ENCODE peak calls at places on chromosome 4, in nine cellular contexts. D is choroid plexus epithelial cell, O is brain microvascular endothelial cell, X is Peyer's patch, Q is endothelial cell of umbilical vein, P is fibroblast of lung, R is psoas muscle, U is A673, E is A549. T is an unnamed sample.

GRCh38 chr4:58093352-58093751 is 983.2 kb upstream of the IGFBP7 start:
- DNase-seq in D (no peak), O (no peak), X (no peak), Q (no peak), P (no peak), R (peak), U (no peak), E (no peak), T (no peak)

GRCh38 chr4:16858275-16858752 is 40.1 kb downstream of the LDB2 start:
- DNase-seq in D (peak), O (peak), X (no peak), Q (peak), P (peak), R (no peak), U (no peak), E (no peak), T (no peak)

GRCh38 chr4:15161439-15161838 is 159.2 kb downstream of the CPEB2 start:
- DNase-seq in D (no peak), O (no peak), X (no peak), Q (no peak), P (no peak), R (no peak), U (peak), E (no peak), T (no peak)

GRCh38 chr4:67570537-67570936 is 12.0 kb downstream of the STAP1 start:
- DNase-seq in D (no peak), O (no peak), X (no peak), Q (no peak), P (no peak), R (no peak), U (no peak), E (no peak), T (no peak)

GRCh38 chr4:113692809-113693411 is 68.6 kb downstream of the CAMK2D start:
- DNase-seq in D (no peak), O (no peak), X (no peak), Q (no peak), P (no peak), R (no peak), U (peak), E (no peak), T (peak)

GRCh38 chr4:61273237-61273636 is 73.1 kb downstream of the ADGRL3 start:
- DNase-seq in D (peak), O (peak), X (no peak), Q (no peak), P (no peak), R (no peak), U (no peak), E (peak), T (no peak)

GRCh38 chr4:921830-922331 is 10.2 kb downstream of the GAK start:
- DNase-seq in D (no peak), O (no peak), X (peak), Q (no peak), P (peak), R (no peak), U (no peak), E (no peak), T (peak)

GRCh38 chr4:15702941-15703403 is at the start of gene BST1:
- DNase-seq in D (peak), O (peak), X (peak), Q (peak), P (peak), R (peak), U (peak), E (peak), T (peak)

GRCh38 chr4:1598641-1599481 is 85.3 kb downstream of the FAM53A start:
- DNase-seq in D (no peak), O (no peak), X (no peak), Q (no peak), P (no peak), R (peak), U (no peak), E (no peak), T (no peak)

GRCh38 chr4:16027114-16027513 is 56.7 kb downstream of the PROM1 start:
- DNase-seq in D (peak), O (no peak), X (no peak), Q (no peak), P (peak), R (no peak), U (no peak), E (no peak), T (no peak)

GRCh38 chr4:23614284-23614892 is 275.5 kb downstream of the PPARGC1A start:
- DNase-seq in D (peak), O (no peak), X (no peak), Q (no peak), P (peak), R (no peak), U (peak), E (peak), T (peak)

GRCh38 chr4:137572163-137572562 is 39.9 kb upstream of the PCDH18 start:
- DNase-seq in D (no peak), O (no peak), X (no peak), Q (no peak), P (no peak), R (no peak), U (no peak), E (no peak), T (peak)

GRCh38 chr4:62490635-62491034 is 1290.5 kb downstream of the ADGRL3 start:
- DNase-seq in D (peak), O (no peak), X (no peak), Q (no peak), P (no peak), R (no peak), U (no peak), E (no peak), T (no peak)

GRCh38 chr4:153174821-153175567 is 29.2 kb upstream of the TRIM2 start:
- DNase-seq in D (no peak), O (no peak), X (no peak), Q (no peak), P (no peak), R (no peak), U (no peak), E (no peak), T (no peak)

GRCh38 chr4:17059192-17059634 is 160.8 kb upstream of the LDB2 start:
- DNase-seq in D (peak), O (no peak), X (no peak), Q (no peak), P (no peak), R (peak), U (peak), E (no peak), T (no peak)

GRCh38 chr4:102578270-102578669 is 77.1 kb downstream of the NFKB1 start:
- DNase-seq in D (no peak), O (no peak), X (no peak), Q (no peak), P (no peak), R (no peak), U (no peak), E (no peak), T (no peak)

GRCh38 chr4:70721747-70722146 is at the start of gene RUFY3:
- DNase-seq in D (peak), O (peak), X (no peak), Q (no peak), P (peak), R (no peak), U (peak), E (no peak), T (no peak)

GRCh38 chr4:128565565-128566186 is 243.8 kb upstream of the JADE1 start:
- DNase-seq in D (peak), O (no peak), X (peak), Q (peak), P (no peak), R (peak), U (peak), E (peak), T (peak)

GRCh38 chr4:84158670-84159069 is 340.4 kb downstream of the NKX6-1 start:
- DNase-seq in D (no peak), O (no peak), X (no peak), Q (no peak), P (no peak), R (no peak), U (no peak), E (no peak), T (no peak)

GRCh38 chr4:174425669-174426068 is 96.6 kb downstream of the HPGD start:
- DNase-seq in D (no peak), O (no peak), X (no peak), Q (no peak), P (no peak), R (no peak), U (no peak), E (no peak), T (no peak)

GRCh38 chr4:110275871-110276270 is 77.5 kb upstream of the ELOVL6 start:
- DNase-seq in D (peak), O (no peak), X (no peak), Q (no peak), P (peak), R (no peak), U (no peak), E (no peak), T (no peak)

GRCh38 chr4:109432203-109432602 is 1.4 kb upstream of the SEC24B start:
- DNase-seq in D (no peak), O (no peak), X (no peak), Q (no peak), P (no peak), R (no peak), U (no peak), E (no peak), T (no peak)

GRCh38 chr4:148270600-148270999 is 171.6 kb downstream of the NR3C2 start:
- DNase-seq in D (no peak), O (no peak), X (no peak), Q (peak), P (peak), R (no peak), U (no peak), E (no peak), T (no peak)

GRCh38 chr4:156956359-156956758 is 15.2 kb downstream of the PDGFC start:
- DNase-seq in D (no peak), O (no peak), X (no peak), Q (no peak), P (no peak), R (no peak), U (no peak), E (no peak), T (no peak)

GRCh38 chr4:184756399-184756798 is 22.5 kb upstream of the CENPU start:
- DNase-seq in D (peak), O (no peak), X (no peak), Q (no peak), P (peak), R (no peak), U (no peak), E (no peak), T (no peak)

GRCh38 chr4:4675051-4675581 is 133.3 kb upstream of the STX18 start:
- DNase-seq in D (no peak), O (no peak), X (no peak), Q (no peak), P (no peak), R (no peak), U (no peak), E (no peak), T (no peak)

GRCh38 chr4:48766393-48766792 is 13.7 kb downstream of the FRYL start:
- DNase-seq in D (no peak), O (no peak), X (no peak), Q (no peak), P (no peak), R (no peak), U (no peak), E (no peak), T (peak)

GRCh38 chr4:118285931-118286330 is 66.9 kb downstream of the PRSS12 start:
- DNase-seq in D (no peak), O (no peak), X (no peak), Q (no peak), P (no peak), R (no peak), U (no peak), E (no peak), T (no peak)

GRCh38 chr4:3615386-3616286 is 83.4 kb upstream of the LRPAP1 start:
- DNase-seq in D (no peak), O (no peak), X (peak), Q (no peak), P (no peak), R (no peak), U (no peak), E (no peak), T (no peak)

GRCh38 chr4:78057135-78057599 is at the start of gene FRAS1:
- DNase-seq in D (peak), O (peak), X (peak), Q (peak), P (peak), R (peak), U (peak), E (peak), T (no peak)
- TF ChIP-seq CTCF in D (no peak), O (peak), X (no peak), Q (peak), P (peak), R (no peak), U (no peak), E (peak), T (no peak)

GRCh38 chr4:7503597-7503996 is 68.9 kb upstream of the PSAPL1 start:
- DNase-seq in D (no peak), O (no peak), X (no peak), Q (no peak), P (no peak), R (peak), U (no peak), E (no peak), T (no peak)
- H3K4me3 ChIP-seq in D (no peak), O (no peak), X (no peak), Q (no peak), P (no peak), R (no peak), U (no peak), E (no peak), T (no peak)

GRCh38 chr4:189979196-189980047 is 38.8 kb downstream of the FRG1 start:
- DNase-seq in D (no peak), O (no peak), X (no peak), Q (no peak), P (no peak), R (no peak), U (no peak), E (no peak), T (no peak)

GRCh38 chr4:189973646-189974045 is 33.0 kb downstream of the FRG1 start:
- DNase-seq in D (no peak), O (no peak), X (no peak), Q (no peak), P (no peak), R (no peak), U (no peak), E (no peak), T (no peak)

GRCh38 chr4:189974056-189974455 is 33.4 kb downstream of the FRG1 start:
- DNase-seq in D (peak), O (peak), X (no peak), Q (peak), P (no peak), R (no peak), U (peak), E (peak), T (no peak)
- TF ChIP-seq CTCF in D (peak), O (peak), X (no peak), Q (no peak), P (peak), R (no peak), U (peak), E (peak), T (peak)

GRCh38 chr4:81472249-81473085 is 760 bp upstream of the RASGEF1B start:
- DNase-seq in D (peak), O (peak), X (no peak), Q (no peak), P (no peak), R (no peak), U (peak), E (peak), T (peak)

GRCh38 chr4:81471361-81472248 is at the start of gene RASGEF1B:
- DNase-seq in D (peak), O (peak), X (peak), Q (peak), P (peak), R (peak), U (peak), E (peak), T (peak)

GRCh38 chr4:81469774-81470455 is 1.8 kb downstream of the RASGEF1B start:
- DNase-seq in D (no peak), O (no peak), X (no peak), Q (no peak), P (no peak), R (no peak), U (no peak), E (no peak), T (no peak)

GRCh38 chr4:81470456-81471327 is 1.0 kb downstream of the RASGEF1B start:
- DNase-seq in D (peak), O (peak), X (peak), Q (peak), P (no peak), R (peak), U (peak), E (no peak), T (no peak)

DNA sequence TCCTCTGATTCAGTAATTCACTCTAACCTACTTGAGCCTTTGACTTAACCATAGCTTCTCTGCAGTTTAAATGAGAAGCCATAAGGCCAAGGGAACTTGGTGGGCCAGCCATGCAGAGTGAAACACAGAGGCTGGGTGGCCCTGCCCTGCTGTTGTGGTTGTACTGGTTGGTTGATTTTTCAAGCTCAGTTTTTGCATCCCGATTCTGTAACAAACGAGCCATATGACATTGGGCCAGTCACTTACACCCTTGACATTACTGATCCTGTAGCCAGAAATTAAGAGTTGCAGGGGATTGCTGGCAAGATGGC is 1.3 kb upstream of the RASGEF1B start:
- DNase-seq in D (no peak), O (no peak), X (no peak), Q (no peak), P (no peak), R (no peak), U (no peak), E (no peak), T (no peak)
- H3K4me3 ChIP-seq in D (no peak), O (no peak), X (no peak), Q (no peak), P (no peak), R (no peak), U (no peak), E (no peak), T (no peak)